ENCODE peak calls at places on chromosomes 6 and 20, in five cellular contexts. N is naive thymus-derived CD4-positive, alpha-beta T cell; J is tibial nerve; S is dorsolateral prefrontal cortex; Q is IMR-90. M is an unnamed sample.

GRCh38 chr20:56779452-56780143 is 150.5 kb downstream of the TFAP2C start:
- DNase-seq in N (no peak), J (no peak), S (no peak), Q (no peak), M (no peak)

GRCh38 chr6:150528648-150529285 is 70.9 kb upstream of the PLEKHG1 start:
- DNase-seq in N (no peak), J (peak), S (no peak), Q (peak), M (peak)

GRCh38 chr20:33277471-33278441 is 5.3 kb upstream of the BPIFB1 start:
- DNase-seq in N (no peak), J (no peak), S (no peak), Q (no peak), M (no peak)

GRCh38 chr6:43276180-43277082 is 21.6 kb upstream of the SLC22A7 start:
- DNase-seq in N (peak), J (no peak), S (peak), Q (no peak), M (no peak)

GRCh38 chr6:149888659-149889058 is 9.3 kb downstream of the RAET1E start:
- DNase-seq in N (no peak), J (no peak), S (no peak), Q (peak), M (no peak)

GRCh38 chr20:3751664-3752385 is 15.7 kb downstream of the ADISSP start:
- DNase-seq in N (peak), J (no peak), S (no peak), Q (no peak), M (no peak)

GRCh38 chr6:165653196-165653595 is 9.8 kb downstream of the PDE10A start:
- DNase-seq in N (no peak), J (no peak), S (no peak), Q (peak), M (no peak)

GRCh38 chr20:15333170-15333569 is 995.8 kb upstream of the FLRT3 start:
- DNase-seq in N (no peak), J (no peak), S (no peak), Q (no peak), M (no peak)

GRCh38 chr6:74940211-74940610 is 265.6 kb downstream of the COL12A1 start:
- DNase-seq in N (no peak), J (no peak), S (no peak), Q (peak), M (no peak)

GRCh38 chr6:90413867-90414266 is 117.2 kb upstream of the BACH2 start:
- DNase-seq in N (peak), J (peak), S (peak), Q (peak), M (no peak)

GRCh38 chr20:11852801-11853200 is 64.9 kb upstream of the BTBD3 start:
- DNase-seq in N (no peak), J (no peak), S (no peak), Q (peak), M (no peak)

GRCh38 chr6:147621280-147621679 is 112.8 kb downstream of the SAMD5 start:
- DNase-seq in N (no peak), J (peak), S (no peak), Q (peak), M (no peak)

GRCh38 chr6:36135053-36135731 is 4.9 kb downstream of the MAPK13 start:
- DNase-seq in N (no peak), J (no peak), S (no peak), Q (no peak), M (no peak)

GRCh38 chr20:48444249-48444648 is 383.6 kb downstream of the PREX1 start:
- DNase-seq in N (no peak), J (no peak), S (no peak), Q (no peak), M (no peak)

GRCh38 chr6:30879684-30880427 is 4.5 kb upstream of the DDR1 start:
- DNase-seq in N (no peak), J (no peak), S (no peak), Q (no peak), M (no peak)

GRCh38 chr6:113971786-113972185 is 838 bp upstream of the HDAC2 start:
- DNase-seq in N (peak), J (no peak), S (no peak), Q (no peak), M (peak)

GRCh38 chr20:10578607-10579006 is 95.2 kb downstream of the JAG1 start:
- DNase-seq in N (no peak), J (no peak), S (no peak), Q (peak), M (no peak)

GRCh38 chr6:125358898-125359297 is 57.1 kb upstream of the HDDC2 start:
- DNase-seq in N (no peak), J (no peak), S (no peak), Q (no peak), M (no peak)

GRCh38 chr20:15507151-15507550 is 1066.1 kb downstream of the KIF16B start:
- DNase-seq in N (no peak), J (no peak), S (no peak), Q (no peak), M (no peak)

GRCh38 chr6:33717857-33718552 is 6.5 kb upstream of the UQCC2 start:
- DNase-seq in N (no peak), J (no peak), S (no peak), Q (no peak), M (no peak)

GRCh38 chr6:144497650-144498049 is 212.5 kb downstream of the UTRN start:
- DNase-seq in N (no peak), J (no peak), S (no peak), Q (peak), M (no peak)

GRCh38 chr6:54681987-54682386 is 164.6 kb upstream of the FAM83B start:
- DNase-seq in N (no peak), J (no peak), S (no peak), Q (peak), M (no peak)

GRCh38 chr20:52305843-52306242 is 114.3 kb upstream of the ZFP64 start:
- DNase-seq in N (peak), J (no peak), S (no peak), Q (no peak), M (no peak)

GRCh38 chr6:80643881-80644280 is 537.4 kb downstream of the BCKDHB start:
- DNase-seq in N (no peak), J (no peak), S (no peak), Q (no peak), M (no peak)

GRCh38 chr6:157683707-157684106 is 139.3 kb upstream of the SNX9 start:
- DNase-seq in N (no peak), J (no peak), S (no peak), Q (no peak), M (no peak)

GRCh38 chr20:24866008-24866407 is 83.1 kb upstream of the CST7 start:
- DNase-seq in N (no peak), J (no peak), S (no peak), Q (no peak), M (no peak)

GRCh38 chr20:62496525-62497218 is 20.9 kb upstream of the GATA5 start:
- DNase-seq in N (peak), J (no peak), S (no peak), Q (no peak), M (peak)

GRCh38 chr6:46741482-46741881 is 5.3 kb upstream of the ANKRD66 start:
- DNase-seq in N (no peak), J (no peak), S (no peak), Q (no peak), M (no peak)

GRCh38 chr6:50849781-50850180 is 31.1 kb downstream of the TFAP2B start:
- DNase-seq in N (no peak), J (no peak), S (no peak), Q (no peak), M (no peak)
- H3K27ac ChIP-seq in N (no peak), J (no peak), S (no peak), Q (no peak), M (no peak)

GRCh38 chr6:170125447-170126300 is 165.2 kb downstream of the DLL1 start:
- DNase-seq in N (no peak), J (no peak), S (no peak), Q (no peak), M (no peak)
- H3K27ac ChIP-seq in N (no peak), J (no peak), S (no peak), Q (no peak), M (no peak)

GRCh38 chr6:24931296-24931695 is 4.5 kb downstream of the RIPOR2 start:
- DNase-seq in N (no peak), J (no peak), S (no peak), Q (peak), M (no peak)

GRCh38 chr6:24929255-24929654 is 6.5 kb downstream of the RIPOR2 start:
- DNase-seq in N (no peak), J (no peak), S (no peak), Q (no peak), M (peak)

GRCh38 chr6:24927985-24928735 is 7.6 kb downstream of the RIPOR2 start:
- DNase-seq in N (no peak), J (no peak), S (no peak), Q (peak), M (no peak)

GRCh38 chr6:24931752-24932691 is 3.7 kb downstream of the RIPOR2 start:
- DNase-seq in N (peak), J (no peak), S (no peak), Q (peak), M (peak)

GRCh38 chr6:24930386-24930785 is 5.4 kb downstream of the RIPOR2 start:
- DNase-seq in N (no peak), J (no peak), S (no peak), Q (peak), M (peak)
- H3K27ac ChIP-seq in N (peak), J (no peak), S (no peak), Q (peak), M (peak)

DNA sequence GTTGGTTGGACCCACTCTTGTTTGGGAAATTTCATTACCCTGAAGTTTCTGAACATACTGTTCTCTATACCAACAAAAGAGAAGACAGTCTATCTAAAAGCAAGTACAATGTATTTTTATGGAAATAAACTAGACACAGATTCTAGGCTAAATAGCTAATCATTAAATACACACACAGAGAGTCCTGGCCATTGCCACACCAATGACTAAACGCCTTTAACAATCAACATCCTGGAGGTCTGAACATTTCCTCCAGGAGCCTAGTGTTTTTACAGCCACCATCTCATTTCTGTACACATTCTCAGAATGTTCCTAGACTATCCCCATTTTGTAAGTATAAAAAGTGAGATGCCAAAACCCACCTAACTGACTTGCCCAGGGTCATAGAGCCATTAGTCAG is 141.6 kb upstream of the RREB1 start:
- DNase-seq in N (no peak), J (no peak), S (no peak), Q (no peak), M (no peak)
- H3K27ac ChIP-seq in N (no peak), J (no peak), S (no peak), Q (no peak), M (no peak)

GRCh38 chr6:170030284-170031095 is 260.4 kb downstream of the DLL1 start:
- DNase-seq in N (no peak), J (no peak), S (no peak), Q (no peak), M (no peak)

GRCh38 chr6:170031096-170031471 is 259.8 kb downstream of the DLL1 start:
- DNase-seq in N (no peak), J (no peak), S (no peak), Q (no peak), M (no peak)

GRCh38 chr6:170028629-170029345 is 262.1 kb downstream of the DLL1 start:
- DNase-seq in N (no peak), J (no peak), S (no peak), Q (no peak), M (no peak)

GRCh38 chr6:170031684-170032121 is 259.2 kb downstream of the DLL1 start:
- DNase-seq in N (no peak), J (no peak), S (no peak), Q (no peak), M (no peak)

DNA sequence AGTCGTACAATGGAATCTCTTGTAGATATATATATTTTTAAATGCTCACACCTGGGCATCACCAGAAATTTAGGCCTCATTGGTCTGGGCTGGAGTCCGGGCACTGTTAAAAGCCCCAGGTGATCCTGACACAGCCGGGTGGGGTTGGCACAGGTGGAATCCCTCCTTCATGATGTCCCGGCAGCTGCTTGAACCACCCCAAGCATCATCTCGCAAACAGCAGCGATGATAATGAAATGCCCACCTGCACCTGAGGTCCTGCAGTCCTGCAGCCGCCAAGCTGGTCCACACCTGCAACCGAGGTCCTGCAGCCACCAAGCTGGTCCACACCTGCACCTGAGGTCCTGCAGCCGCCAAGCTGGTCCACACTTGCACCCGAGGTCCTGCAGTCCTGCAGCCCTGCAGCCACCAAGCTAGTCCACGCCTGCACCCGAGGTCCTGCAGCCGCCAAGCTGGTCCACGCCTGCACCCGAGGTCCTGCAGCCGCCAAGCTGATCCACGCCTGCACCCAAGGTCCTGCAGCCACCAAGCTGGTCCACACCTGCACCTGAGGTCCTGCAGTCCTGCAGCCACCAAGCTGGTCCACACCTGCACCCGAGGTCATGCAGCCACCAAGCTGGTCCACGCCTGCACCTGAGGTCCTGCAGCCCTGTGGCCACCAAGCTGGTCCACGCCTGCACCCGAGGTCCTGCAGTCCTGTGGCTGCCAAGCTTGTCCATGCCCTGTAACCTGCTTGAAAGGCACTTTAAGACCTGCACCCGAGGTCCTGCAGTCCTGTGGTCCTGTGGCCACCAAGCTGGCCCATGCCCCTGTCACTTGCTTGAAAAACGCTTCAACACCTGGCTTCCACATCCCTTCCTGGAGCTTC is 261.2 kb downstream of the DLL1 start:
- DNase-seq in N (no peak), J (no peak), S (no peak), Q (no peak), M (no peak)
- H3K27ac ChIP-seq in N (no peak), J (no peak), S (no peak), Q (no peak), M (no peak)

DNA sequence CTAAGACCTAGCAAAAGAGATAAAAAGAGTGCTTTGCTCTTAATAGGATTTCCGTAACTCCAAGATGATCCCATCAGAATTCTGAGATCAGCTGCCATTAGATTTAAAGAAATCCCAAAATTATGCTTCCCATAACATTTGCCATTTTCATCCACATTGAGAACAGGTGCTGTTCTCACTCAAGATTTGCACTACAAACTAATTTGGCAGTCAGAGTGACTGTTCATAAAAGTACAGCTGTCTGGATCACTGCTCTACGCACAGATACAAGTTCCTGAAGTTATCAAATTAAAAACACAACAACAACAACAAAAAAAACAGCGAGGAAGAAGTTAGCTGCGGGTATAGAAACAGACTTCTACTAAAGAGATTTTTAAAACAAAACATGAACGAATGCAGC is 58.1 kb downstream of the ASCC3 start:
- DNase-seq in N (no peak), J (no peak), S (no peak), Q (no peak), M (no peak)
- H3K27ac ChIP-seq in N (no peak), J (no peak), S (no peak), Q (no peak), M (no peak)

GRCh38 chr20:35618372-35619131 is 2.9 kb downstream of the SPAG4 start:
- DNase-seq in N (no peak), J (no peak), S (no peak), Q (peak), M (peak)
- H3K27ac ChIP-seq in N (peak), J (no peak), S (no peak), Q (peak), M (no peak)

DNA sequence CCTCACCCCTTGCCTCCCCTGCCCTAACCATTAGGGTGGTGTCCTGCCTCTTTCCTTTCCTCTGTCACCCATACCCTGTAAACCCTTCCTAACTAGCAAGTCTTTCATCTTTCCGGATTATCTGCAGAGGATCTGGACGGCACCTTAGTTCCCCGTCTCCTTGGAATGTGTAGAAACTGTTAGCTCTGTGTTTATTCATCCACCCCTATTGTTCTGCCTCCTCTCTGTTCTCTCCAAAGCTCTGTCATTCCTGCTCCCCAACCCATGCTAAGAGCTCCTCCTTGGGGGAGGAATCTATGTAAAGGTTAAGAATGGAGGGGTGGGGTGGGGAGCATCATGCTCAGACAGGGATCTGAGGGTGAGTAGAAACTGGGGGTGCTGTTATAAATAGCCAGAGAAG is 39.4 kb upstream of the KCNK5 start:
- DNase-seq in N (no peak), J (no peak), S (no peak), Q (no peak), M (no peak)
- H3K27ac ChIP-seq in N (no peak), J (no peak), S (no peak), Q (no peak), M (no peak)